ENCODE peak calls at places on chromosome 9, in five cellular contexts. O is K562, S is HepG2, E is GM12878, M is H1. L is an unnamed sample. For H3K4me1, the result is how much of the 10 kb centered on the place peaks cover.

GRCh38 chr9:82418334-82418733 is 429.8 kb downstream of the SPATA31D1 start:
- DNase-seq in O (no peak), S (no peak), E (no peak), M (no peak), L (no peak)

GRCh38 chr9:99052849-99053715 is 51.8 kb upstream of the TGFBR1 start:
- DNase-seq in O (no peak), S (no peak), E (no peak), M (no peak), L (no peak)

GRCh38 chr9:125586173-125586512 is 120.9 kb downstream of the MAPKAP1 start:
- DNase-seq in O (no peak), S (no peak), E (no peak), M (no peak), L (no peak)

GRCh38 chr9:131485728-131486381 is 16.9 kb upstream of the POMT1 start:
- DNase-seq in O (no peak), S (no peak), E (no peak), M (no peak), L (no peak)

GRCh38 chr9:96604005-96604320 is 15.7 kb downstream of the CDC14B start:
- DNase-seq in O (no peak), S (no peak), E (no peak), M (no peak), L (no peak)

GRCh38 chr9:90975666-90976538 is 174.3 kb downstream of the SYK start:
- DNase-seq in O (no peak), S (no peak), E (no peak), M (no peak), L (no peak)

GRCh38 chr9:32866292-32866691 is 83.0 kb downstream of the TMEM215 start:
- DNase-seq in O (no peak), S (no peak), E (no peak), M (no peak), L (no peak)

GRCh38 chr9:23598994-23599393 is 227.0 kb downstream of the ELAVL2 start:
- DNase-seq in O (no peak), S (no peak), E (no peak), M (no peak), L (no peak)

GRCh38 chr9:124180557-124180956 is 77.2 kb upstream of the NEK6 start:
- DNase-seq in O (no peak), S (no peak), E (no peak), M (no peak), L (peak)

GRCh38 chr9:134366223-134367031 is 40.2 kb downstream of the RXRA start:
- DNase-seq in O (peak), S (no peak), E (no peak), M (no peak), L (peak)

GRCh38 chr9:134323741-134324358 is 2.4 kb upstream of the RXRA start:
- DNase-seq in O (peak), S (peak), E (no peak), M (no peak), L (no peak)

GRCh38 chr9:5838884-5839571 is 6.1 kb upstream of the ERMP1 start:
- DNase-seq in O (peak), S (peak), E (no peak), M (no peak), L (no peak)

GRCh38 chr9:78280982-78281668 is 15.8 kb upstream of the PSAT1 start:
- DNase-seq in O (no peak), S (peak), E (no peak), M (no peak), L (peak)

GRCh38 chr9:20906326-20906725 is 125.1 kb downstream of the HACD4 start:
- DNase-seq in O (no peak), S (no peak), E (no peak), M (no peak), L (peak)

GRCh38 chr9:72193478-72193881 is 44.2 kb downstream of the GDA start:
- DNase-seq in O (no peak), S (no peak), E (no peak), M (no peak), L (no peak)

GRCh38 chr9:127022913-127023665 is 99.3 kb downstream of the ANGPTL2 start:
- DNase-seq in O (no peak), S (no peak), E (no peak), M (no peak), L (no peak)

GRCh38 chr9:13022756-13023155 is 247.9 kb downstream of the LURAP1L start:
- DNase-seq in O (no peak), S (no peak), E (no peak), M (no peak), L (no peak)

GRCh38 chr9:8329561-8330283 is 530.1 kb upstream of the DMAC1 start:
- DNase-seq in O (no peak), S (peak), E (no peak), M (no peak), L (no peak)

GRCh38 chr9:129580211-129580915 is 40.5 kb downstream of the C9orf50 start:
- DNase-seq in O (no peak), S (peak), E (peak), M (no peak), L (no peak)

GRCh38 chr9:80062581-80062980 is 490.8 kb downstream of the TLE4 start:
- DNase-seq in O (no peak), S (no peak), E (no peak), M (no peak), L (no peak)

GRCh38 chr9:88400021-88400420 is 11.8 kb downstream of the SPIN1 start:
- DNase-seq in O (no peak), S (no peak), E (no peak), M (peak), L (no peak)

GRCh38 chr9:119167876-119168275 is 201.4 kb downstream of the BRINP1 start:
- DNase-seq in O (no peak), S (no peak), E (no peak), M (no peak), L (no peak)

DNA sequence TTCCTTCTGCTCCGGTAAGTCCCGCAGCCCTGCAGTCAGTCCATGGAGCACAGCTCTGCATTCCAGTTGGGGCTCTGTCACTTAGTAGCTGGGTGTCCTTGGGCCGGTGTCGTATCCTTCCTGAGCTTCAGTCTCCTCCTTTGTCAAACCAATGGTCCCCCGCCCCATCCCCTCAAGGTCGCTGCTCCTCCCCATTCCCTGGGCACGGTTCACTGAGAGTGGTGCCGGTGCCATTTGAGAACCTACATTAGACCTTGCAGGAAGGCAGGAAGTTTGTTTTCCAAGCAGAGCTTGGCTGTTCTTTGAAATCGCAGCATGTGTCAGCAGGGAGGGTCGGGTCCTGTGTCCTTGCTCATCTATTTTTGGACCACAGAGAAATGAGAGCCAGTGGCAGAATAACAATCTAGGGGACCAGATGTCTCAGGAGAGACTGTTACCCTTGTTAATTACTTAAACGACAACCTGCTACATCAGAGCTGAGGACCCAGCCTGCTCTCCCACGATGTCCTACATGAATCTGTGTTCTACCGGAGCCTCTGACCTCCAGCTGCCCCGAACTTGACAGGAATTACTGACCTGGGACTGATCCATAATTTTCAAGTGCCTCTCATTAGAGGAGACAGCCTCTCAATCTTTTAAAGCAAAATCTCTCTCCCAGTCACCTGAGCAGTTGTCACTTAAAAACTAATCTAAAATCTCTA is 21.7 kb upstream of the BARHL1 start:
- DNase-seq in O (no peak), S (no peak), E (no peak), M (no peak), L (peak)
- TF ChIP-seq JUND in O (no peak), S (no peak), E (no peak), M (no peak), L (no peak)

DNA sequence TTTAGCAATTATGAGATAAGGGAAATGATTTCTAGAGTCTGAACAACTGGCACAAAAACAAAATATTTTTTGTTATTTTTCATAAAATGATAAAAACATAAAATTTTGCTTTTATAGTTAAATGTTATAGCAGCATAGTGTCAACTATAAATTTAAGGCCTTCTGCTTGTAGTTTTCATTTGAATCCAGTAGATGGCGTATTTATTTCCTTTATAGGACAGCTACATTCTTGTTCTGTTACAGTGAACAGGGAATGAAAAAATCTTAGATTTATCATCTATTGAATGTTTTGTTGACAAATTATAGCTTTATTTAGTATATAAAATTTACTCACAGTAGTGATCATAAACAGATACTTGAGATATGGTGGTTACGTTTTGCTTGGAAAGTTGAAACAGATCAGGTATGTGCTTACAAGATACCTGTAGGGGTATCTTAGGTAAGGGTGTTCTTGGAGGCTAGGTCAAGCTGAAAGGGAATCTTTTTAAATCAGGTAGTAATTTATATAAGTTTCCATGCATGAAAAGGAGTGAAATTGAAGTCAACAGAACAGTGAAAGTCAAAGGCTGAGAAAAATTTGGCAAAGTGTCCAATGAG is 239.3 kb upstream of the GRIN3A start:
- DNase-seq in O (peak), S (peak), E (no peak), M (no peak), L (peak)
- TF ChIP-seq USF2 in O (no peak), S (no peak), E (no peak), M (no peak), L (no peak)

GRCh38 chr9:69431777-69432176 is 106.8 kb downstream of the ENTREP1 start:
- DNase-seq in O (no peak), S (no peak), E (no peak), M (no peak), L (no peak)
- H3K4me1 ChIP-seq in O (under half), S (under half), E (under half), M (under half), L (under half)

GRCh38 chr9:116549786-116550660 is 137.1 kb upstream of the TRIM32 start:
- DNase-seq in O (no peak), S (no peak), E (no peak), M (no peak), L (no peak)
- TF ChIP-seq JUND in O (no peak), S (no peak), E (no peak), M (no peak), L (no peak)

GRCh38 chr9:93041108-93041802 is 17.2 kb upstream of the SUSD3 start:
- DNase-seq in O (peak), S (no peak), E (no peak), M (no peak), L (no peak)
- TF ChIP-seq USF2 in O (peak), S (no peak), E (no peak), M (peak), L (no peak)